ENCODE peak calls at places on chromosome 19, in six cellular contexts. One of them, this sample, is unnamed.

GRCh38 chr19:53977991-53978731 is 13.3 kb upstream of the CACNG6 start:
- DNase-seq in GM10248: no peak
- DNase-seq in ELR: peak
- DNase-seq in fibroblast of mammary gland: peak
- DNase-seq in CD4-positive, alpha-beta T cell: no peak
- DNase-seq in EL: peak
- DNase-seq in this sample: peak

GRCh38 chr19:51294211-51294976 is 17.1 kb upstream of the IGLON5 start:
- DNase-seq in ELR: peak
- DNase-seq in CD4-positive, alpha-beta T cell: no peak
- DNase-seq in GM10248: no peak
- DNase-seq in fibroblast of mammary gland: no peak
- DNase-seq in EL: no peak
- DNase-seq in this sample: peak

GRCh38 chr19:15846923-15847322 is 31.5 kb upstream of the OR10H1 start:
- DNase-seq in CD4-positive, alpha-beta T cell: no peak
- DNase-seq in GM10248: no peak
- DNase-seq in EL: no peak
- DNase-seq in fibroblast of mammary gland: no peak
- DNase-seq in ELR: no peak
- DNase-seq in this sample: no peak

GRCh38 chr19:8512115-8512967 is 1.6 kb downstream of the ZNF414 start:
- DNase-seq in GM10248: no peak
- DNase-seq in fibroblast of mammary gland: peak
- DNase-seq in CD4-positive, alpha-beta T cell: no peak
- DNase-seq in ELR: peak
- DNase-seq in EL: peak
- DNase-seq in this sample: peak

GRCh38 chr19:41261474-41262190 is 2.5 kb upstream of the HNRNPUL1 start:
- DNase-seq in CD4-positive, alpha-beta T cell: no peak
- DNase-seq in EL: no peak
- DNase-seq in ELR: no peak
- DNase-seq in fibroblast of mammary gland: no peak
- DNase-seq in GM10248: no peak
- DNase-seq in this sample: no peak

GRCh38 chr19:48683349-48683748 is 10.5 kb upstream of the NTN5 start:
- DNase-seq in fibroblast of mammary gland: peak
- DNase-seq in GM10248: no peak
- DNase-seq in EL: peak
- DNase-seq in ELR: peak
- DNase-seq in CD4-positive, alpha-beta T cell: no peak
- DNase-seq in this sample: no peak

GRCh38 chr19:18412610-18413239 is 6.5 kb upstream of the SSBP4 start:
- DNase-seq in ELR: no peak
- DNase-seq in fibroblast of mammary gland: no peak
- DNase-seq in GM10248: no peak
- DNase-seq in CD4-positive, alpha-beta T cell: no peak
- DNase-seq in EL: no peak
- DNase-seq in this sample: no peak

GRCh38 chr19:6108721-6109633 is 1.3 kb downstream of the RFX2 start:
- DNase-seq in fibroblast of mammary gland: peak
- DNase-seq in CD4-positive, alpha-beta T cell: peak
- DNase-seq in ELR: peak
- DNase-seq in GM10248: no peak
- DNase-seq in EL: peak
- DNase-seq in this sample: peak

GRCh38 chr19:3431760-3432397 is 48.4 kb downstream of the SMIM24 start:
- DNase-seq in fibroblast of mammary gland: no peak
- DNase-seq in CD4-positive, alpha-beta T cell: no peak
- DNase-seq in ELR: no peak
- DNase-seq in GM10248: no peak
- DNase-seq in EL: no peak
- DNase-seq in this sample: no peak